ENCODE peak calls at places on chromosome 17, in ten cellular contexts. E is cardiac fibroblast, Y is COR-L47, G is LHCN-M2, A is skeletal muscle cell, D is amniotic stem cell, W is AG04449, B is HCEC 1CT, S is epithelial cell of esophagus, K is non-pigmented ciliary epithelial cell. Z is an unnamed sample.

GRCh38 chr17:4127555-4127954 is 15.3 kb downstream of the ZZEF1 start:
- DNase-seq in B (no peak), W (no peak), D (no peak), K (no peak), G (no peak), S (no peak), A (no peak), E (no peak), Y (no peak), Z (no peak)

GRCh38 chr17:6568186-6568758 is 11.9 kb upstream of the PITPNM3 start:
- DNase-seq in E (no peak), A (no peak), Y (no peak), W (no peak), G (no peak), D (no peak), B (no peak), K (no peak), S (no peak), Z (no peak)

GRCh38 chr17:46770439-46770817 is 48.1 kb downstream of the WNT3 start:
- DNase-seq in A (no peak), K (no peak), E (no peak), W (no peak), D (no peak), G (no peak), B (no peak), Y (no peak), S (no peak), Z (no peak)

GRCh38 chr17:77371888-77372443 is 231.2 kb downstream of the SEC14L1 start:
- DNase-seq in A (no peak), E (no peak), S (no peak), K (no peak), D (no peak), W (no peak), G (no peak), B (no peak), Y (no peak), Z (no peak)

GRCh38 chr17:80453126-80453979 is 23.1 kb downstream of the NPTX1 start:
- DNase-seq in K (no peak), S (peak), G (no peak), D (no peak), E (no peak), A (no peak), W (no peak), Y (no peak), B (no peak), Z (no peak)

GRCh38 chr17:74176546-74177001 is 26.9 kb upstream of the RPL38 start:
- DNase-seq in K (no peak), E (peak), G (peak), W (no peak), A (no peak), Y (peak), B (peak), D (no peak), S (peak), Z (no peak)

GRCh38 chr17:31649302-31649701 is 209.7 kb downstream of the COPRS start:
- DNase-seq in E (no peak), B (no peak), W (no peak), Y (no peak), K (no peak), D (no peak), S (peak), G (no peak), A (no peak), Z (no peak)

GRCh38 chr17:55330344-55330933 is 65.7 kb downstream of the HLF start:
- DNase-seq in W (no peak), Y (no peak), G (no peak), K (no peak), A (no peak), S (no peak), E (no peak), B (no peak), D (no peak), Z (no peak)

GRCh38 chr17:40284085-40284713 is 3.5 kb upstream of the CDC6 start:
- DNase-seq in S (peak), K (peak), B (peak), W (peak), G (peak), D (peak), Y (no peak), A (no peak), E (peak), Z (peak)

GRCh38 chr17:58970966-58971575 is 135.6 kb downstream of the TRIM37 start:
- DNase-seq in D (no peak), E (no peak), Y (no peak), B (peak), G (peak), K (no peak), A (peak), W (no peak), S (no peak), Z (no peak)

GRCh38 chr17:15441315-15441714 is 26.1 kb downstream of the CDRT4 start:
- DNase-seq in S (no peak), A (no peak), G (no peak), K (no peak), E (peak), Y (no peak), B (no peak), D (no peak), W (no peak), Z (no peak)

GRCh38 chr17:65123757-65124675 is 13.2 kb upstream of the RGS9 start:
- DNase-seq in E (peak), D (no peak), W (no peak), K (no peak), A (no peak), G (peak), S (no peak), Y (no peak), B (peak), Z (no peak)

GRCh38 chr17:48510761-48511604 is 19.8 kb downstream of the HOXB1 start:
- DNase-seq in D (no peak), W (peak), A (peak), E (peak), K (no peak), S (peak), G (peak), Y (no peak), B (peak), Z (no peak)

GRCh38 chr17:12537436-12537835 is 128.3 kb upstream of the MYOCD start:
- DNase-seq in S (peak), K (no peak), G (no peak), A (no peak), B (no peak), E (no peak), D (no peak), W (no peak), Y (no peak), Z (no peak)

GRCh38 chr17:55377885-55378284 is 43.8 kb downstream of the MMD start:
- DNase-seq in Y (no peak), S (no peak), G (no peak), A (no peak), E (no peak), W (no peak), B (no peak), D (no peak), K (no peak), Z (no peak)

GRCh38 chr17:57294629-57295501 is 38.5 kb downstream of the MSI2 start:
- DNase-seq in B (peak), G (peak), W (no peak), S (peak), Y (peak), A (no peak), E (no peak), D (no peak), K (no peak), Z (no peak)

GRCh38 chr17:49106366-49107210 is 26.0 kb upstream of the B4GALNT2 start:
- DNase-seq in E (peak), D (no peak), W (peak), G (no peak), A (no peak), S (peak), K (peak), B (peak), Y (no peak), Z (no peak)

GRCh38 chr17:57902800-57903759 is 52.1 kb downstream of the CUEDC1 start:
- DNase-seq in D (peak), Y (peak), W (no peak), E (peak), G (peak), K (no peak), A (no peak), B (peak), S (peak), Z (peak)

GRCh38 chr17:30395398-30396022 is 16.8 kb downstream of the CPD start:
- DNase-seq in K (no peak), G (no peak), A (no peak), B (no peak), E (no peak), S (no peak), D (no peak), Y (no peak), W (no peak), Z (no peak)

GRCh38 chr17:63841350-63842172 is 924 bp downstream of the SMARCD2 start:
- DNase-seq in W (no peak), B (peak), Y (peak), G (peak), D (no peak), A (no peak), S (peak), K (no peak), E (peak), Z (no peak)

GRCh38 chr17:751269-752001 is 629 bp downstream of the GEMIN4 start:
- DNase-seq in G (peak), A (no peak), W (no peak), E (peak), B (peak), Y (peak), K (no peak), S (peak), D (no peak), Z (no peak)

GRCh38 chr17:7315570-7316243 is 547 bp upstream of the GPS2 start:
- DNase-seq in G (no peak), D (no peak), E (no peak), Y (no peak), A (no peak), W (no peak), B (no peak), S (no peak), K (no peak), Z (no peak)

GRCh38 chr17:42608692-42609181 is 437 bp downstream of the RETREG3 start:
- DNase-seq in D (no peak), A (no peak), S (peak), B (no peak), G (peak), E (peak), Y (no peak), K (no peak), W (no peak), Z (no peak)

GRCh38 chr17:74972107-74972972 is at the start of gene HID1:
- DNase-seq in S (peak), A (no peak), G (no peak), W (no peak), D (no peak), K (no peak), E (no peak), Y (peak), B (no peak), Z (no peak)

GRCh38 chr17:42405076-42405475 is 16.8 kb upstream of the STAT3 start:
- DNase-seq in A (no peak), K (no peak), Y (no peak), S (no peak), W (no peak), G (no peak), B (no peak), E (no peak), D (no peak), Z (no peak)

GRCh38 chr17:66523378-66524174 is 221.2 kb downstream of the PRKCA start:
- DNase-seq in D (no peak), W (no peak), K (no peak), E (no peak), A (no peak), B (peak), S (no peak), G (peak), Y (peak), Z (no peak)

Z was measured in BJ.